ENCODE peak calls at places on chromosomes 7 and 10, in four cellular contexts. Q is K562, D is HepG2, M is GM12878. W is an unnamed sample.
A peak's percentile ranks its signal among the peaks of the same experiment; 100 is the strongest.

GRCh38 chr7:86911703-86912102 is 147.8 kb downstream of the ELAPOR2 start:
- DNase-seq in Q (peak; percentile 14), D (peak; percentile 3), M (no peak), W (peak; percentile 25)

GRCh38 chr10:103894454-103894853 is 23.5 kb downstream of the STN1 start:
- DNase-seq in Q (no peak), D (no peak), M (no peak), W (no peak)

GRCh38 chr10:47286591-47287325 is 13.2 kb upstream of the GDF10 start:
- DNase-seq in Q (no peak), D (no peak), M (no peak), W (no peak)

GRCh38 chr10:3701490-3701889 is 83.5 kb downstream of the KLF6 start:
- DNase-seq in Q (no peak), D (no peak), M (no peak), W (no peak)

GRCh38 chr7:131039836-131040235 is 287.8 kb upstream of the MKLN1 start:
- DNase-seq in Q (no peak), D (no peak), M (no peak), W (no peak)

GRCh38 chr10:52217531-52217930 is 96.5 kb upstream of the DKK1 start:
- DNase-seq in Q (no peak), D (no peak), M (no peak), W (no peak)

GRCh38 chr10:56349611-56350010 is 11.4 kb downstream of the ZWINT start:
- DNase-seq in Q (no peak), D (no peak), M (no peak), W (no peak)

GRCh38 chr7:158006841-158007696 is 580.6 kb downstream of the PTPRN2 start:
- DNase-seq in Q (no peak), D (no peak), M (no peak), W (no peak)

GRCh38 chr7:34044734-34045353 is 139.5 kb downstream of the BMPER start:
- DNase-seq in Q (no peak), D (no peak), M (no peak), W (no peak)

GRCh38 chr7:100221767-100222444 is 2.2 kb downstream of the PVRIG start:
- DNase-seq in Q (no peak), D (no peak), M (no peak), W (no peak)

GRCh38 chr10:114044251-114045070 is 795 bp downstream of the ADRB1 start:
- DNase-seq in Q (no peak), D (no peak), M (no peak), W (no peak)

GRCh38 chr7:134908289-134908688 is 78.0 kb upstream of the AGBL3 start:
- DNase-seq in Q (no peak), D (no peak), M (no peak), W (no peak)

GRCh38 chr7:92872701-92873100 is 36.3 kb upstream of the CDK6 start:
- DNase-seq in Q (no peak), D (no peak), M (no peak), W (no peak)

GRCh38 chr7:142939226-142939910 is at the start of gene LLCFC1:
- DNase-seq in Q (peak; percentile 75), D (peak; percentile 13), M (no peak), W (peak; percentile 53)

GRCh38 chr10:133274751-133275682 is 1.7 kb downstream of the ADAM8 start:
- DNase-seq in Q (peak; percentile 48), D (no peak), M (peak; percentile 72), W (no peak)

GRCh38 chr10:118635674-118636402 is 40.4 kb upstream of the PRLHR start:
- DNase-seq in Q (no peak), D (no peak), M (no peak), W (no peak)

GRCh38 chr7:50684011-50684701 is 98.5 kb downstream of the GRB10 start:
- DNase-seq in Q (no peak), D (no peak), M (no peak), W (no peak)

GRCh38 chr7:33108591-33108930 is 643 bp downstream of the RP9 start:
- DNase-seq in Q (peak; percentile 27), D (no peak), M (no peak), W (no peak)

GRCh38 chr10:110610308-110610774 is 33.8 kb upstream of the RBM20 start:
- DNase-seq in Q (peak; percentile 67), D (peak; percentile 44), M (peak; percentile 24), W (peak; percentile 76)

GRCh38 chr7:137669706-137670105 is 177.1 kb downstream of the DGKI start:
- DNase-seq in Q (no peak), D (no peak), M (no peak), W (no peak)

GRCh38 chr10:54368984-54369383 is 432.0 kb downstream of the PCDH15 start:
- DNase-seq in Q (no peak), D (no peak), M (no peak), W (peak; percentile 16)

DNA sequence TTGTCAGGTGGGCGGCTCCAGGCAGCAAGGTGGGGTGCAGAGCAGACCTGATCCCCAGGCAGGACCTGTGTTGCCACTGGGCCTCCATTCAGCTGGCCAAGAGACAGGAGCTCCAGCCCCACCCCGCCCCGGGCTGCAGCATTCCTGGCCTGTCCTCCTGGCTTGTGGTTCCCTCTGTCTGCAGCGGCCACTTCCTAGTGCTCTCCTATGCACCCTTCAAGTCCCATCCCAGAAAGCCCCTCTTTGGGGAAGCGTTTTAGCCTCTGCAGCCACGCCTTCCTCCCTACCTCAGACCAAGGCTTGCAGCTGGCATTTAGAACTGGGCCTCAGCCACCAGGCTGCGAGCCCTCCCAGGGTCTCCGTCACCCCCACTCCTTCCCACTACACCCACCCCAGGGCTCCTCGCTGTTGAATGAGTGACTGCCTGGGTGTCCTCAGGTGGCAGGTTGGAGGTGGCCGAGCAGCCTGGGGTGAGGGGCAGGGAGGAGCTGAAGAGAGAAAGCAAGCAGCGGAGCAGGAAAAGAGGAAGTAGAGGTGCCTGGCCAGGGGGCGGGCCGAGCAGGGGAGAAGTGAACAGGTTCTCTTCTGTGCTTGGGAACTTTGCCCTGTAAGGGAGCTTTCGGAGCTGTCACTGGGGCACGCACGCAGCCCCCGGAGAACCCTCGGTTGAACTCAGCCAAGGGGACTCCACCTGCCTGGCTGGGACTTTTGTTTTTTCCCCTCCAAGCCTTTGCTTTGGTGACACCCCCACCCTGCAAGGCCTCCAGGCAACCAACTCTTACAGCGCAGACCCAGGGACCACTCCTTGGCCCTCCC is 109.1 kb upstream of the TNRC18 start:
- DNase-seq in Q (peak; percentile 40), D (peak; percentile 66), M (peak; percentile 82), W (no peak)
- TF ChIP-seq TARDBP in Q (no peak), D (no peak), M (no peak), W (no peak)

GRCh38 chr7:474605-475424 is 44.8 kb downstream of the PDGFA start:
- DNase-seq in Q (no peak), D (no peak), M (no peak), W (no peak)
- TF ChIP-seq TARDBP in Q (no peak), D (no peak), M (no peak), W (no peak)

GRCh38 chr7:55021951-55022617 is 3.3 kb downstream of the EGFR start:
- DNase-seq in Q (no peak), D (no peak), M (no peak), W (no peak)
- TF ChIP-seq TARDBP in Q (no peak), D (no peak), M (no peak), W (no peak)

GRCh38 chr10:72275351-72276012 is 1.8 kb downstream of the DDIT4 start:
- DNase-seq in Q (peak; percentile 58), D (no peak), M (no peak), W (no peak)
- TF ChIP-seq TARDBP in Q (no peak), D (no peak), M (no peak), W (no peak)

GRCh38 chr10:126595160-126595559 is 75.3 kb downstream of the C10orf90 start:
- DNase-seq in Q (no peak), D (no peak), M (no peak), W (no peak)

GRCh38 chr10:126599949-126600627 is 70.4 kb downstream of the C10orf90 start:
- DNase-seq in Q (no peak), D (no peak), M (no peak), W (no peak)

GRCh38 chr10:126596472-126597016 is 73.9 kb downstream of the C10orf90 start:
- DNase-seq in Q (no peak), D (no peak), M (no peak), W (no peak)

GRCh38 chr10:126597206-126597605 is 73.3 kb downstream of the C10orf90 start:
- DNase-seq in Q (no peak), D (no peak), M (no peak), W (no peak)

DNA sequence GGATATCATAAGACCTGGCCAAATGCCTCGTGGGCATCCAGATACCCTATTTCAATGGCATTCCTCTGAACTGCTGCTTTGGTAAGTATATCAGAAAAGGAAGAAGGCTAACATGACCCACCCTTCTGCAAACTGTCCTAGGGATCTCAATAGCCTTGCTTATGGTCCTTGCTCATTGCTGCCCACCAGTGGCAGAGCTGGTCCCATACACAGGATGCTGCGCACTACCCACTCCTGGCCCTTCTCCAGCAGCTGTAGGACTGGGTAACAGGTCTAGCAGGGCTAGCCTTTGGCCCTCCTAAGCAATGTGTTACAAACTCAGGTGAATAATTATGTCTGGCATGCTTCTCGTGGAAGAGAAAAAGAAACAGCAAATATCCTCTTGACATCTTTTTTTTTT is 72.5 kb downstream of the C10orf90 start:
- DNase-seq in Q (peak; percentile 14), D (peak; percentile 32), M (no peak), W (peak; percentile 75)
- TF ChIP-seq TARDBP in Q (no peak), D (no peak), M (no peak), W (no peak)